ENCODE peak calls at places on chromosomes 13 and 19, in eight cellular contexts. C is IMR-90, L is cardiac muscle cell, T is left ventricle myocardium inferior, J is ascending aorta, H is tibial nerve, S is psoas muscle, X is body of pancreas. V is an unnamed sample. For H3K4me1, the result is how much of the 10 kb centered on the place peaks cover.

GRCh38 chr19:46124638-46125115 is at the start of gene IGFL3:
- DNase-seq in X (no peak), H (no peak), C (peak), L (no peak), T (no peak), J (no peak), S (no peak), V (no peak)

GRCh38 chr19:38993271-38993670 is 17.7 kb upstream of the FBXO17 start:
- DNase-seq in T (no peak), J (no peak), L (peak), X (no peak), C (peak), S (no peak), H (no peak), V (no peak)

GRCh38 chr19:29840066-29840950 is 28.5 kb downstream of the CCNE1 start:
- DNase-seq in H (no peak), T (no peak), L (no peak), C (no peak), J (no peak), X (no peak), S (peak), V (no peak)

GRCh38 chr13:90485441-90485840 is 862.0 kb upstream of the MIR17HG start:
- DNase-seq in S (no peak), C (peak), J (no peak), L (peak), H (peak), X (no peak), T (no peak), V (no peak)

GRCh38 chr19:12825259-12826131 is 8.9 kb downstream of the RTBDN start:
- DNase-seq in C (no peak), S (no peak), X (no peak), J (no peak), T (no peak), H (no peak), L (peak), V (no peak)

GRCh38 chr19:44303976-44304568 is 753 bp downstream of the ZNF235 start:
- DNase-seq in J (no peak), S (no peak), T (no peak), C (peak), L (no peak), H (no peak), X (no peak), V (no peak)

GRCh38 chr19:35513975-35514809 is 743 bp upstream of the DMKN start:
- DNase-seq in L (peak), H (no peak), J (no peak), C (no peak), T (no peak), X (no peak), S (no peak), V (no peak)

GRCh38 chr19:49409441-49410029 is 13.7 kb downstream of the PTH2 start:
- DNase-seq in C (no peak), L (no peak), J (no peak), S (no peak), T (no peak), X (no peak), H (no peak), V (no peak)

GRCh38 chr19:16235811-16236710 is 38.4 kb downstream of the AP1M1 start:
- DNase-seq in S (peak), T (no peak), J (no peak), H (no peak), C (no peak), X (no peak), L (no peak), V (peak)

GRCh38 chr19:14449321-14449720 is 16.2 kb downstream of the PKN1 start:
- DNase-seq in L (no peak), H (no peak), X (no peak), T (no peak), C (no peak), S (no peak), J (no peak), V (no peak)

GRCh38 chr13:111656439-111656838 is 336.0 kb downstream of the TEX29 start:
- DNase-seq in J (no peak), C (no peak), S (no peak), X (no peak), L (no peak), H (no peak), T (no peak), V (no peak)

GRCh38 chr19:45153339-45154063 is 7.3 kb downstream of the NKPD1 start:
- DNase-seq in C (peak), J (no peak), L (peak), S (peak), H (no peak), T (peak), X (no peak), V (no peak)

GRCh38 chr13:73399347-73400216 is 340.8 kb downstream of the KLF5 start:
- DNase-seq in S (no peak), H (no peak), J (no peak), X (no peak), C (no peak), L (no peak), T (no peak), V (no peak)

GRCh38 chr19:21767065-21767800 is at the start of gene ZNF100:
- DNase-seq in L (peak), S (peak), X (peak), T (peak), H (peak), J (peak), C (peak), V (peak)

GRCh38 chr19:15197275-15198005 is 3.4 kb downstream of the NOTCH3 start:
- DNase-seq in T (no peak), S (no peak), L (peak), J (no peak), H (no peak), X (no peak), C (peak), V (no peak)

GRCh38 chr13:66492479-66492878 is 737.7 kb downstream of the PCDH9 start:
- DNase-seq in J (no peak), X (no peak), S (no peak), C (no peak), L (no peak), T (no peak), H (no peak), V (no peak)

GRCh38 chr19:51607077-51607476 is 23.1 kb downstream of the SIGLEC5 start:
- DNase-seq in L (no peak), T (no peak), J (no peak), X (no peak), C (no peak), S (no peak), H (no peak), V (no peak)

GRCh38 chr13:92549275-92549674 is 677.3 kb upstream of the GPC6 start:
- DNase-seq in L (no peak), T (no peak), C (no peak), S (no peak), X (no peak), J (no peak), H (no peak), V (no peak)

GRCh38 chr13:113855931-113856715 is 7.8 kb downstream of the GAS6 start:
- DNase-seq in X (peak), L (no peak), J (no peak), C (no peak), H (no peak), S (no peak), T (no peak), V (no peak)

GRCh38 chr19:28044477-28044876 is 1168.5 kb downstream of the UQCRFS1 start:
- DNase-seq in T (no peak), J (no peak), S (no peak), L (no peak), H (no peak), X (no peak), C (no peak), V (no peak)

GRCh38 chr13:99370476-99371272 is 63.5 kb upstream of the GPR183 start:
- DNase-seq in T (no peak), X (no peak), S (no peak), J (no peak), L (no peak), H (no peak), C (no peak), V (no peak)

GRCh38 chr13:110233181-110233641 is 73.7 kb downstream of the COL4A1 start:
- DNase-seq in J (no peak), L (peak), X (no peak), S (peak), H (peak), T (peak), C (peak), V (no peak)

GRCh38 chr13:35723061-35723461 is 246.6 kb upstream of the MAB21L1 start:
- DNase-seq in C (peak), T (no peak), S (no peak), H (peak), X (no peak), L (peak), J (no peak), V (no peak)

GRCh38 chr13:21478881-21479808 is 20.0 kb upstream of the ZDHHC20 start:
- DNase-seq in J (no peak), T (no peak), H (peak), L (peak), S (no peak), X (peak), C (peak), V (no peak)

GRCh38 chr19:12778020-12778904 is 2.9 kb upstream of the HOOK2 start:
- DNase-seq in S (peak), X (peak), T (peak), J (no peak), L (peak), H (peak), C (peak), V (peak)

GRCh38 chr13:95355491-95355890 is 54.2 kb upstream of the ABCC4 start:
- DNase-seq in S (no peak), T (no peak), J (no peak), X (no peak), H (no peak), C (peak), L (peak), V (no peak)

GRCh38 chr13:110301606-110302131 is 5.3 kb downstream of the COL4A1 start:
- DNase-seq in L (peak), H (no peak), C (peak), X (no peak), J (no peak), T (no peak), S (no peak), V (no peak)

GRCh38 chr13:84455143-84455905 is 573.0 kb upstream of the SLITRK1 start:
- DNase-seq in L (no peak), J (no peak), H (no peak), S (no peak), C (no peak), T (no peak), X (no peak), V (no peak)

GRCh38 chr19:51327066-51327985 is 14.6 kb downstream of the VSIG10L start:
- DNase-seq in X (no peak), H (no peak), L (peak), S (no peak), J (no peak), C (peak), T (peak), V (peak)

GRCh38 chr13:25167349-25167748 is 4.7 kb downstream of the AMER2 start:
- DNase-seq in C (no peak), T (no peak), H (no peak), J (no peak), X (no peak), L (no peak), S (no peak), V (no peak)

GRCh38 chr19:8567522-8568172 is 9.6 kb downstream of the MYO1F start:
- DNase-seq in S (no peak), X (no peak), H (no peak), L (no peak), C (no peak), T (peak), J (no peak), V (peak)

GRCh38 chr13:90719452-90719851 is 628.0 kb upstream of the MIR17HG start:
- DNase-seq in J (no peak), T (no peak), H (no peak), X (no peak), L (peak), S (no peak), C (no peak), V (no peak)

DNA sequence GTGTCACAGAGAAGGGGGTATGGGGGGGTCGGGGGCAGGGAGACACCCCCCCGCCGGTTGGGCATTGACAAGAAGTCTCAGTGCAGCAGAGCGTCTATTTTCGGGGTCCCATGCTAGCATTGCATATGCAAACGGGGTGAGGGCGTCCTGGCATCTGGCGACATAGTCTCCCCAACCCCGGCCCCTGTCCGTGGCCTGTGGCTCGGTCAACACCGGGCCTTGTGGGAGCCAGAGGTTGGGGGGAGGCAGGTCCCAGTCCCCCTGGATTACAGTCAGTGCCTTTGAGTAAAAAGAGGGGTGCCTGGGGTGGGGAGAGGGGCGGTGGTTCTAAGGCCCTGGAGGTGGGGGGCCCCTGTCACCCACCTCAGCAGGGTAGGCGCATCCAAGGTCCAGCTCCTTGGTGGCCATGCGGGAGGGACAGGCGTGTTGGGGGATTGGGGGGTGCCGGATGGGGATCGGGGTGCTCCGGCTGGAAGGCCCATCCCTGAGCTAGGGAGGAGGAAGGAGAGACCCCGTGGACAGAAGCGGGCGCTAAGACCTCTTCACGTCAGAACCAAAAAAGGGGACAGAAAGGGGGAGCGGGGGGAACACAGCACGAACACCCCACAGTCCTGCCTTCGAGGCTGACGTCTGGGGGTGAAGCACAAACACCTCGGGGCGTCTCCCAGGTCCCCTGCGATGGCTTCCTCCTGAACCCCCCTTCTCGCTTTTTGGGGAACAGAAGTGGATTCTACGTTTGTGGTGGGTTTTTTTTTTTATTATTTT is 20.9 kb downstream of the ZBTB7A start:
- DNase-seq in X (no peak), S (no peak), T (no peak), L (no peak), H (no peak), J (no peak), C (no peak), V (no peak)
- H3K27ac ChIP-seq in X (no peak), S (no peak), T (no peak), L (no peak), H (peak), J (no peak), C (no peak), V (no peak)

GRCh38 chr13:44748439-44748838 is 172.3 kb upstream of the TSC22D1 start:
- DNase-seq in S (no peak), H (no peak), X (no peak), C (no peak), J (no peak), T (no peak), L (no peak), V (no peak)
- H3K4me1 ChIP-seq in S (under half), H (under half), X (under half), C (under half), J (under half), T (under half), L (under half), V (under half)

GRCh38 chr19:40717325-40717879 is 490 bp downstream of the ITPKC start:
- DNase-seq in X (peak), T (no peak), J (no peak), C (no peak), L (no peak), S (no peak), H (peak), V (no peak)

GRCh38 chr19:40717880-40718773 is 1.2 kb downstream of the ITPKC start:
- DNase-seq in S (no peak), L (peak), J (no peak), T (no peak), H (peak), X (peak), C (peak), V (peak)

GRCh38 chr19:40714519-40715299 is 2.0 kb downstream of the COQ8B start:
- DNase-seq in H (peak), C (peak), L (peak), X (peak), J (peak), T (peak), S (peak), V (peak)

GRCh38 chr19:40716031-40716654 is 543 bp downstream of the COQ8B start:
- DNase-seq in X (peak), L (no peak), H (peak), S (no peak), C (peak), J (no peak), T (no peak), V (no peak)

DNA sequence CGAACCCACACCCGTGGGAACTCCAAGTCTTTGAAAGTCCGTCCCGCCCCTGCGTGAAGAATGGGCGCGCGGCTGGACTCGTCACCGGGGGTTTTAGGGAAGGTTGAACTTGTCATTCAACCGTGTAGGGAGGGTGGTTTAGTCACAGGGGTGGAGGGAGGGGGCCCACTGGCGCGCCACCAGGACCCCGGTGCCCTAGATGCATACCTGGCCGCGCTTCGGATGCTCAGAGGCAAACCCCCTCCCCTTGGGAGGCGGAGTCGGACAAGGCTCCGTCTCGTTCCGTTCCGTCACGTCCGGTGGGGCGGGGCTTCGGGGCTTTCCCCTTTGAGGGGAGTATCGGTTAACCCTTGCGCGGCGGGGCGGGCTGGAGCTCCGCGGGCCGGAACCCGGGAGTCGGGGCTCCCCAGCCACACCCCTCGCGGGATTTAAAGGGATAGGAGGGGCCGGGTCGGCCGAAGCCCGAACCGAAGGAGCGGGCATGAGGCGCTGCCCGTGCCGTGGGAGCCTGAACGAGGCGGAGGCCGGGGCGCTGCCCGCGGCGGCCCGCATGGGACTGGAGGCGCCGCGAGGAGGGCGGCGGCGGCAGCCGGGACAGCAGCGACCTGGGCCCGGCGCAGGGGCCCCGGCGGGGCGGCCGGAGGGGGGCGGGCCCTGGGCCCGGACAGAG is at the start of the genes COQ8B and ITPKC:
- DNase-seq in X (peak), L (peak), C (peak), J (peak), T (peak), H (peak), S (peak), V (peak)
- TF ChIP-seq CTCF in X (peak), L (no peak), C (peak), J (no peak), T (peak), H (peak), S (peak), V (no peak)

GRCh38 chr19:40616941-40617340 is 15.8 kb downstream of the LTBP4 start:
- DNase-seq in L (no peak), C (no peak), J (no peak), S (no peak), H (no peak), X (no peak), T (no peak), V (peak)

GRCh38 chr19:40617961-40618360 is 16.8 kb downstream of the LTBP4 start:
- DNase-seq in H (no peak), J (no peak), L (no peak), S (no peak), C (no peak), T (no peak), X (no peak), V (no peak)

GRCh38 chr19:40620161-40620485 is 19.0 kb downstream of the LTBP4 start:
- DNase-seq in J (no peak), X (no peak), S (no peak), L (no peak), H (no peak), T (no peak), C (no peak), V (no peak)

GRCh38 chr19:40621283-40621682 is 20.1 kb downstream of the LTBP4 start:
- DNase-seq in L (no peak), T (no peak), H (no peak), C (no peak), S (no peak), J (no peak), X (no peak), V (no peak)

GRCh38 chr19:40619333-40620160 is 18.4 kb downstream of the LTBP4 start:
- DNase-seq in X (no peak), L (no peak), C (no peak), H (no peak), S (no peak), T (no peak), J (no peak), V (no peak)
- H3K27ac ChIP-seq in X (no peak), L (no peak), C (no peak), H (no peak), S (peak), T (peak), J (no peak), V (no peak)

GRCh38 chr19:54433697-54434096 is 15.3 kb upstream of the LENG8 start:
- DNase-seq in H (no peak), T (no peak), L (no peak), X (no peak), J (no peak), C (no peak), S (no peak), V (no peak)
- H3K4me1 ChIP-seq in H (under half), T (half or more), L (under half), X (half or more), J (under half), C (under half), S (under half), V (under half)

GRCh38 chr19:47133021-47133471 is 2.4 kb downstream of the SAE1 start:
- DNase-seq in L (no peak), C (no peak), J (no peak), T (no peak), S (no peak), H (no peak), X (no peak), V (no peak)

GRCh38 chr19:47129579-47129978 is 1.1 kb upstream of the SAE1 start:
- DNase-seq in X (no peak), J (no peak), S (no peak), L (no peak), C (no peak), T (no peak), H (no peak), V (no peak)

GRCh38 chr19:47132522-47132852 is 1.9 kb downstream of the SAE1 start:
- DNase-seq in S (no peak), J (no peak), X (no peak), C (no peak), H (no peak), L (no peak), T (no peak), V (no peak)

GRCh38 chr19:47130120-47130588 is 481 bp upstream of the SAE1 start:
- DNase-seq in C (no peak), L (no peak), J (no peak), H (no peak), S (no peak), X (no peak), T (no peak), V (peak)

GRCh38 chr19:47130589-47131168 is at the start of gene SAE1:
- DNase-seq in J (peak), H (peak), L (peak), S (peak), C (peak), X (peak), T (peak), V (peak)
- TF ChIP-seq CTCF in J (peak), H (peak), L (peak), S (peak), C (peak), X (peak), T (peak), V (peak)

GRCh38 chr19:6058411-6059201 is 51.7 kb downstream of the RFX2 start:
- DNase-seq in L (no peak), S (no peak), C (no peak), X (peak), T (no peak), J (no peak), H (no peak), V (no peak)

GRCh38 chr19:6060600-6061391 is 49.5 kb downstream of the RFX2 start:
- DNase-seq in C (peak), X (peak), L (no peak), J (no peak), S (peak), T (no peak), H (no peak), V (peak)

GRCh38 chr19:6059396-6059947 is 50.8 kb downstream of the RFX2 start:
- DNase-seq in T (no peak), L (no peak), H (no peak), S (no peak), C (no peak), X (peak), J (no peak), V (no peak)

GRCh38 chr19:6061420-6062130 is 48.7 kb downstream of the RFX2 start:
- DNase-seq in S (no peak), T (no peak), L (no peak), X (no peak), H (no peak), J (no peak), C (no peak), V (no peak)

GRCh38 chr19:6059996-6060599 is 50.2 kb downstream of the RFX2 start:
- DNase-seq in S (no peak), L (no peak), J (no peak), H (no peak), T (no peak), X (peak), C (no peak), V (no peak)
- H3K27ac ChIP-seq in S (no peak), L (no peak), J (peak), H (no peak), T (peak), X (no peak), C (no peak), V (peak)

GRCh38 chr13:50598338-50598737 is 245.2 kb downstream of the DLEU7 start:
- DNase-seq in C (no peak), X (no peak), J (no peak), S (no peak), T (no peak), H (no peak), L (no peak), V (no peak)
- H3K4me1 ChIP-seq in C (under half), X (under half), J (under half), S (under half), T (half or more), H (under half), L (under half), V (under half)